ENCODE peak calls at places on chromosomes 13 and 19, in four cellular contexts. One of them, this sample, is unnamed.
A peak's percentile ranks its signal among the peaks of the same experiment; 100 is the strongest.

GRCh38 chr13:111948281-111948680 is 118.7 kb upstream of the SOX1 start:
- DNase-seq in H1: no peak
- DNase-seq in GM12878: no peak
- DNase-seq in GM12891: no peak
- DNase-seq in this sample: no peak

GRCh38 chr13:73708393-73708985 is 425.7 kb downstream of the KLF12 start:
- DNase-seq in H1: no peak
- DNase-seq in GM12878: no peak
- DNase-seq in GM12891: peak; percentile 16
- DNase-seq in this sample: no peak

GRCh38 chr19:50427997-50428425 is 4.7 kb upstream of the MYBPC2 start:
- DNase-seq in H1: peak; percentile 62
- DNase-seq in GM12878: no peak
- DNase-seq in GM12891: no peak
- DNase-seq in this sample: no peak

GRCh38 chr13:55560331-55560730 is 1580.4 kb upstream of the PRR20A start:
- DNase-seq in H1: no peak
- DNase-seq in GM12878: no peak
- DNase-seq in GM12891: no peak
- DNase-seq in this sample: no peak

GRCh38 chr19:5434970-5435641 is 20.1 kb upstream of the ZNRF4 start:
- DNase-seq in H1: no peak
- DNase-seq in GM12878: no peak
- DNase-seq in GM12891: no peak
- DNase-seq in this sample: no peak

GRCh38 chr19:5067666-5068065 is 98.8 kb downstream of the KDM4B start:
- DNase-seq in H1: no peak
- DNase-seq in GM12878: no peak
- DNase-seq in GM12891: no peak
- DNase-seq in this sample: no peak

GRCh38 chr19:39372047-39372802 is 18.7 kb downstream of the PAF1 start:
- DNase-seq in H1: no peak
- DNase-seq in GM12878: no peak
- DNase-seq in GM12891: no peak
- DNase-seq in this sample: no peak

GRCh38 chr13:21074601-21075302 is 13.4 kb upstream of the LATS2 start:
- DNase-seq in H1: no peak
- DNase-seq in GM12878: no peak
- DNase-seq in GM12891: peak; percentile 31
- DNase-seq in this sample: no peak

GRCh38 chr19:7534531-7534980 is 961 bp upstream of the PNPLA6 start:
- DNase-seq in H1: peak; percentile 47
- DNase-seq in GM12878: no peak
- DNase-seq in GM12891: no peak
- DNase-seq in this sample: no peak

GRCh38 chr19:10104665-10105221 is 1.4 kb upstream of the PPAN start:
- DNase-seq in H1: no peak
- DNase-seq in GM12878: peak; percentile 100
- DNase-seq in GM12891: peak; percentile 53
- DNase-seq in this sample: no peak

GRCh38 chr19:12936582-12936981 is 1.8 kb upstream of the CALR start:
- DNase-seq in H1: no peak
- DNase-seq in GM12878: no peak
- DNase-seq in GM12891: no peak
- DNase-seq in this sample: no peak

GRCh38 chr19:9877775-9878510 is 42.8 kb downstream of the PIN1 start:
- DNase-seq in H1: no peak
- DNase-seq in GM12878: no peak
- DNase-seq in GM12891: no peak
- DNase-seq in this sample: no peak

GRCh38 chr19:35348909-35349611 is 1.4 kb downstream of the FFAR1 start:
- DNase-seq in H1: no peak
- DNase-seq in GM12878: no peak
- DNase-seq in GM12891: no peak
- DNase-seq in this sample: no peak

GRCh38 chr13:47474326-47474725 is 526.7 kb downstream of the SUCLA2 start:
- DNase-seq in H1: no peak
- DNase-seq in GM12878: no peak
- DNase-seq in GM12891: no peak
- DNase-seq in this sample: no peak

GRCh38 chr13:30301827-30302226 is 5.5 kb downstream of the KATNAL1 start:
- DNase-seq in H1: no peak
- DNase-seq in GM12878: no peak
- DNase-seq in GM12891: no peak
- DNase-seq in this sample: no peak

GRCh38 chr19:39398297-39398864 is 7.2 kb downstream of the MED29 start:
- DNase-seq in H1: no peak
- DNase-seq in GM12878: no peak
- DNase-seq in GM12891: no peak
- DNase-seq in this sample: no peak

GRCh38 chr13:42388326-42388725 is 116.4 kb downstream of the AKAP11 start:
- DNase-seq in H1: no peak
- DNase-seq in GM12878: no peak
- DNase-seq in GM12891: no peak
- DNase-seq in this sample: no peak

GRCh38 chr19:543912-544608 is at the start of gene GZMM:
- DNase-seq in H1: no peak
- DNase-seq in GM12878: no peak
- DNase-seq in GM12891: no peak
- DNase-seq in this sample: no peak

GRCh38 chr19:10718205-10719196 is 622 bp downstream of the DNM2 start:
- DNase-seq in H1: no peak
- DNase-seq in GM12878: no peak
- DNase-seq in GM12891: peak; percentile 47
- DNase-seq in this sample: no peak

GRCh38 chr19:40279120-40279551 is 6.0 kb downstream of the AKT2 start:
- DNase-seq in H1: no peak
- DNase-seq in GM12878: no peak
- DNase-seq in GM12891: no peak
- DNase-seq in this sample: no peak

GRCh38 chr13:114311908-114312307 is 2.4 kb upstream of the CHAMP1 start:
- DNase-seq in H1: no peak
- DNase-seq in GM12878: no peak
- DNase-seq in GM12891: no peak
- DNase-seq in this sample: no peak

GRCh38 chr13:27038323-27038722 is 133.3 kb downstream of the USP12 start:
- DNase-seq in H1: no peak
- DNase-seq in GM12878: no peak
- DNase-seq in GM12891: no peak
- DNase-seq in this sample: no peak

GRCh38 chr19:3768015-3768747 is 3.8 kb downstream of the RAX2 start:
- DNase-seq in H1: no peak
- DNase-seq in GM12878: no peak
- DNase-seq in GM12891: no peak
- DNase-seq in this sample: no peak

GRCh38 chr19:30555075-30555787 is 183.0 kb downstream of the ZNF536 start:
- DNase-seq in H1: no peak
- DNase-seq in GM12878: no peak
- DNase-seq in GM12891: no peak
- DNase-seq in this sample: no peak

GRCh38 chr13:29480893-29481525 is 114.5 kb downstream of the SLC7A1 start:
- DNase-seq in H1: no peak
- DNase-seq in GM12878: no peak
- DNase-seq in GM12891: no peak
- DNase-seq in this sample: no peak

GRCh38 chr13:34512811-34513210 is 429.3 kb upstream of the NBEA start:
- DNase-seq in H1: no peak
- DNase-seq in GM12878: no peak
- DNase-seq in GM12891: no peak
- DNase-seq in this sample: no peak

GRCh38 chr13:104683789-104684188 is 1617.6 kb upstream of the SLC10A2 start:
- DNase-seq in H1: no peak
- DNase-seq in GM12878: no peak
- DNase-seq in GM12891: no peak
- DNase-seq in this sample: no peak

GRCh38 chr13:99923877-99924582 is 47.5 kb downstream of the ZIC5 start:
- DNase-seq in H1: no peak
- DNase-seq in GM12878: no peak
- DNase-seq in GM12891: no peak
- DNase-seq in this sample: no peak

GRCh38 chr19:46860125-46860845 is 512 bp upstream of the ARHGAP35 start:
- DNase-seq in H1: peak; percentile 95
- DNase-seq in GM12878: peak; percentile 92
- DNase-seq in GM12891: peak; percentile 81
- DNase-seq in this sample: peak; percentile 89

GRCh38 chr19:46860846-46861690 is at the start of gene ARHGAP35:
- DNase-seq in H1: no peak
- DNase-seq in GM12878: no peak
- DNase-seq in GM12891: peak; percentile 84
- DNase-seq in this sample: peak; percentile 85

GRCh38 chr19:46852830-46853229 is 2.2 kb upstream of the AP2S1 start:
- DNase-seq in H1: no peak
- DNase-seq in GM12878: no peak
- DNase-seq in GM12891: no peak
- DNase-seq in this sample: no peak

GRCh38 chr19:46859637-46860124 is 1.1 kb upstream of the ARHGAP35 start:
- DNase-seq in H1: no peak
- DNase-seq in GM12878: no peak
- DNase-seq in GM12891: no peak
- DNase-seq in this sample: no peak

DNA sequence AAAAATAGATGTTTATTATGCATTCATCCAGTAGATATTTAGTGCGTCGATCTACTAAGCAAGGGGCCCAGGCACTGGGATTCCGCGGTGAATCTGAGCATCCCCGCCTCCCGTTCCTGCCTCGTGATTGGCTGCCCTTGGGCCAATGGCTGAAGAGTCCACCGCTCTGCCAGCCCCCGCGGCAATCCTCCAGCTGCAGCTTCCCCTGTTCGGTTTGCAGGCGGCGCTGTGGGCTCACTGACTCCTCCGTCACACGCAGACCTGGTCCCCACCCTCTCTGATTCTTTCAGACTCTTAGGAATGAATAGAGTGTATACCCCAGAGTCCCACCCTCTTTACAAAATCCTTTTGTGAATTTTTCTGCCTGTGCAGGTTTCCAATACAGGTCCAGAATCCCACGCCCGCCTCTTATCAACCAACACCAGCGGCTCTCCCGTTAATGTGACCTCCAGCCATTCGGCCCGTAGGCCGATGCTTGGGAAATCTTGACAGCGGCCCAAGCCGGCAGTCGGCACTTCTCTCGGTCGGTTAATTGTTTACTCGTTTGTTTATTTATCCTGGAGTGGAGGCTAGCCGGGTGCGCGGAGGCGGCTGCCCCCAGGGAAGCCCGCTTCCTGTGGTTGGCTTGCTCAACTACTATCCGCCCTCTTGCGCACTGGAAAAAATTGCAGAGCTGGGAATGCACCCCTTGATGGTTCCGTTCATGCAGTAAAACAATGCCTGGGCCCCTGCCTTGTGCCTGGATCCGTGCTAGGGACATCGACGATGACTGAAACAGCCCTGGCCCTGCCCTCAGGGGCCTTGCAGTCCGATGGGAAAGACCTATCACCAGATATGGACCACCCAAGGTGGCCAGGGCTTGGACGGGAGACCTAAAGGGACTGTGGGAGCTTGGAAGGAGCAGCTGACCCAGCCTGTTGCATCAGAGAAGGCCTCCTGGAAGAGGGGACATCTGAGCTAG is 4.5 kb upstream of the ARHGAP35 start:
- DNase-seq in H1: peak; percentile 72
- DNase-seq in GM12878: peak; percentile 45
- DNase-seq in GM12891: peak; percentile 83
- DNase-seq in this sample: peak; percentile 82
- TF ChIP-seq POLR2A in H1: no peak
- TF ChIP-seq POLR2A in GM12878: no peak
- TF ChIP-seq POLR2A in GM12891: no peak
- TF ChIP-seq POLR2A in this sample: no peak

DNA sequence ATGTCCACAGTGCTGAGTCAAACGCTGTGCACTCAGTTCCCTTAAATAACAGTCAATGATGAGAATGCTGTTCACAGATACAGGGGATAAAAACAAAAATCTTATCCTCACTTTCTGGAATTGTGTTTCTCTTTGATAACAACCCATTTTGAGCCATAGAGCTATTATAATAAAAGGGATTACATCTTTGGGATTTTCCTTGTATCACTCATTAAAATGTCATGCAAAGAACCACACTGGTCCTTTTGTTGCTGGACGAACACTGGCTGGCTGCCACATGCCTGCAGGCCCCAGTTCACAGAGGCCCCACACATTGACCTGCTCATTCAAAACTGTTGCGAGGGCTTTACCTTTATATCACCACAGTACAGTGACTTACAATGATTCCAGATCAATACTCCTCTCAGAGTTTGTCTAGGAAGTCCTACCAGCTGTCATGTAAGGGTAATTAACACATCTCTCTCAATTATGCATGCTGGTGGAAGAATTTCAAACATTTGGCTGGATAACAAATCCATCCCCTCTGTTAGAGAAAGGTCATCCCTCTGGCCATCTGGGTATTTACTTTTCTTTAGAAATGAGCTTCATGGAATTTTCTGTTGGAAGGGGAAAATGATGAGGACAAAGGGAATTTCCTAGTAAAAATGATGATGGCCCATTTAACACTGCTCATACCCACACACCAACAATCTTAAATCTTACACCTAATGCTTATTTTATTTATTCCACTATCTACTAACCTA is 85.9 kb downstream of the MBNL2 start:
- DNase-seq in H1: no peak
- DNase-seq in GM12878: no peak
- DNase-seq in GM12891: no peak
- DNase-seq in this sample: no peak
- TF ChIP-seq POLR2AphosphoS5 in H1: no peak
- TF ChIP-seq POLR2AphosphoS5 in GM12878: no peak
- TF ChIP-seq POLR2AphosphoS5 in GM12891: no peak
- TF ChIP-seq POLR2AphosphoS5 in this sample: no peak

DNA sequence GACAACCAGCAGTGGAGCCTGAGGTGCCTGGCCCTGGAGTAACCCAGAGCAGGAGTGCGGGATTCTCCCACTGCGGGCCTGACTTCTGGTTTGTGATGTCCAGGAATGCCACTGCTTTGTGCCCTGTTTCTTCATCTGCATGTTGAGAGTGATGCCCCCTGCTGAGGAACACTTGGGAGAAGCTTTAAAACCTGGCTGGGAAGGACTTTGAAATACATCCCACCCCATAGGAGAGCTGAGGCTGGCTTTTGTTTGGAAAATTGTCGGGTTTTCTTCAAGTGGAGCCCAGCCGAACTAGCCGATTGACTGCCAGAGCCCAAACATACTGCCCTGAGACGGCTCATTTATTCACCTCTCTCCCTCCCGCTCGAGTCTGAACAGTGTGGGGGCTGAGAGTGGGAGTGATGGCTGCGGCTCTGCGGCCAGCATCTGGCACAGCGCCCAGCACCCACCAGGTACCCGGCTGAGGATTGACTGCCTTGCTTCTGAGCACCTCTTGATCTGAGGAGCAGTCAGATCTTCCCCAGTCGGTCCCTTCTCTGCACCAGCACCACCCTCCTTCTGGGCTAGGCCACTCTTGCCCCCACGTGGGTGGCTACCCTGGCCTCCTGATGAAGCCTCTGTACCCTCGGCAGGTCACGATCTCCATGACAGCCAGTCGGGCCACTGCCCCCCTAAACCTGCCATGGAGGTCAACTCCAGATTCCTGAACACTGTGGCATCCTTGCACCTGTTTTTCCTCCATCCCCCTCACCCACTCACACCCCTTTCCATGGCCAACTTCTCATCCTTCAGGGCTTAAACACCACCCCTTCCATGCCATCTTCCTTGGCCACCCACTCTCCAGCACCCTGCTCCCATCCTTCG is 148.9 kb downstream of the SIPA1L3 start:
- DNase-seq in H1: no peak
- DNase-seq in GM12878: no peak
- DNase-seq in GM12891: no peak
- DNase-seq in this sample: no peak
- TF ChIP-seq TAF1 in H1: no peak
- TF ChIP-seq TAF1 in GM12878: no peak
- TF ChIP-seq TAF1 in GM12891: no peak
- TF ChIP-seq TAF1 in this sample: no peak

GRCh38 chr13:51044023-51044665 is 66.9 kb downstream of the C13orf42 start:
- DNase-seq in H1: no peak
- DNase-seq in GM12878: no peak
- DNase-seq in GM12891: no peak
- DNase-seq in this sample: no peak
- TF ChIP-seq POLR2A in H1: no peak
- TF ChIP-seq POLR2A in GM12878: no peak
- TF ChIP-seq POLR2A in GM12891: no peak
- TF ChIP-seq POLR2A in this sample: no peak

This sample was measured in GM12892.